ENCODE peak calls at places on chromosomes 6 and 20, in six cellular contexts. F is amygdala; Y is GM12864; V is activated T-helper 1 cell treated with Interleukin-2 at 50 U/mL for 16 hours; R is stimulated activated CD4-positive, alpha-beta T cell treated with anti-CD3 and anti-CD28 coated beads, Interleukin-1b, Interleukin-23, amount 100 ng/mL, for 1 hour; G is activated CD4-positive, alpha-beta T cell treated with anti-CD3 and anti-CD28 coated beads, Interleukin-2, amount 50 U/mL, for 24 hours. Z is an unnamed sample.
A peak's percentile ranks its signal among the peaks of the same experiment; 100 is the strongest.

GRCh38 chr6:93746892-93747291 is 327.5 kb upstream of the EPHA7 start:
- DNase-seq in F (no peak), Y (no peak), V (no peak), R (no peak), G (no peak), Z (no peak)

GRCh38 chr6:11815231-11815630 is 36.6 kb upstream of the ADTRP start:
- DNase-seq in F (no peak), Y (no peak), V (no peak), R (no peak), G (no peak), Z (no peak)

GRCh38 chr6:148520109-148520841 is 177.6 kb downstream of the SASH1 start:
- DNase-seq in F (no peak), Y (peak; percentile 53), V (no peak), R (no peak), G (no peak), Z (no peak)

GRCh38 chr6:167744681-167745659 is 81.7 kb upstream of the AFDN start:
- DNase-seq in F (no peak), Y (no peak), V (no peak), R (no peak), G (no peak), Z (no peak)

GRCh38 chr6:41733707-41734665 is 1.4 kb downstream of the TFEB start:
- DNase-seq in F (peak; percentile 81), Y (no peak), V (peak; percentile 59), R (peak; percentile 21), G (peak; percentile 5), Z (peak; percentile 90)

GRCh38 chr6:93416575-93417420 is 2.6 kb downstream of the EPHA7 start:
- DNase-seq in F (peak; percentile 24), Y (no peak), V (no peak), R (no peak), G (no peak), Z (peak; percentile 54)

GRCh38 chr6:12354499-12354898 is 64.3 kb downstream of the EDN1 start:
- DNase-seq in F (no peak), Y (no peak), V (no peak), R (no peak), G (no peak), Z (no peak)

GRCh38 chr6:35391240-35391968 is 49.0 kb downstream of the PPARD start:
- DNase-seq in F (no peak), Y (no peak), V (no peak), R (no peak), G (no peak), Z (no peak)

GRCh38 chr6:147544420-147544819 is 35.9 kb downstream of the SAMD5 start:
- DNase-seq in F (no peak), Y (no peak), V (no peak), R (no peak), G (no peak), Z (no peak)

GRCh38 chr6:38391909-38392614 is 247.7 kb downstream of the BTBD9 start:
- DNase-seq in F (no peak), Y (no peak), V (no peak), R (no peak), G (no peak), Z (no peak)

GRCh38 chr20:41287327-41287726 is 30.2 kb downstream of the ZHX3 start:
- DNase-seq in F (no peak), Y (no peak), V (no peak), R (no peak), G (no peak), Z (no peak)

GRCh38 chr6:121055572-121056163 is 278.6 kb downstream of the TBC1D32 start:
- DNase-seq in F (no peak), Y (no peak), V (no peak), R (no peak), G (no peak), Z (no peak)

GRCh38 chr6:1893470-1894130 is 283.9 kb downstream of the FOXC1 start:
- DNase-seq in F (no peak), Y (no peak), V (no peak), R (no peak), G (no peak), Z (no peak)

GRCh38 chr6:10431423-10432164 is 16.7 kb upstream of the TFAP2A start:
- DNase-seq in F (no peak), Y (no peak), V (no peak), R (no peak), G (no peak), Z (no peak)

GRCh38 chr6:144377586-144377985 is 92.5 kb downstream of the UTRN start:
- DNase-seq in F (no peak), Y (no peak), V (no peak), R (no peak), G (no peak), Z (no peak)

Z was measured in head of caudate nucleus.